ENCODE peak calls at places on chromosomes 4 and X, in seven cellular contexts. E, N, I, P, L, M and T are unnamed samples.

GRCh38 chr4:101977096-101977495 is 186.6 kb downstream of the BANK1 start:
- DNase-seq in P (no peak), N (no peak), M (no peak), I (no peak), E (peak; percentile 98), L (no peak), T (no peak)

GRCh38 chr4:38226170-38226569 is 266.0 kb downstream of the PTTG2 start:
- DNase-seq in M (no peak), E (no peak), N (no peak), L (no peak), I (no peak), P (no peak), T (no peak)

GRCh38 chr4:173025131-173025530 is 143.5 kb upstream of the GALNT7 start:
- DNase-seq in M (no peak), P (no peak), N (no peak), L (peak; percentile 56), I (peak; percentile 58), E (peak; percentile 91), T (peak; percentile 81)

GRCh38 chrX:54865208-54865607 is 55.4 kb upstream of the TRO start:
- DNase-seq in E (no peak), N (no peak), I (no peak), M (no peak), P (no peak), L (no peak), T (no peak)

GRCh38 chrX:1673337-1673736 is 58.5 kb downstream of the ASMT start:
- DNase-seq in I (peak; percentile 25), L (peak; percentile 19), M (no peak), E (peak; percentile 42), N (peak; percentile 34), P (no peak), T (peak; percentile 26)

GRCh38 chrX:119168104-119168503 is 40.5 kb upstream of the KIAA1210 start:
- DNase-seq in P (no peak), E (no peak), N (no peak), I (no peak), L (no peak), M (no peak), T (no peak)

GRCh38 chrX:45445745-45446412 is 245.2 kb upstream of the DIPK2B start:
- DNase-seq in E (peak; percentile 66), L (no peak), M (no peak), I (no peak), P (no peak), N (no peak), T (peak; percentile 50)

GRCh38 chrX:73214366-73215094 is at the start of gene NAP1L2:
- DNase-seq in N (no peak), I (peak; percentile 86), P (peak; percentile 36), M (peak; percentile 14), E (peak; percentile 8), L (no peak), T (no peak)

GRCh38 chr4:6239968-6240367 is 29.7 kb upstream of the WFS1 start:
- DNase-seq in L (no peak), P (peak; percentile 25), N (no peak), I (no peak), M (no peak), E (no peak), T (no peak)

GRCh38 chr4:6584865-6585264 is 9.9 kb downstream of the MAN2B2 start:
- DNase-seq in E (no peak), N (no peak), P (no peak), I (no peak), L (no peak), M (no peak), T (no peak)

GRCh38 chr4:4866124-4866832 is 6.8 kb downstream of the MSX1 start:
- DNase-seq in E (no peak), L (no peak), N (no peak), I (no peak), P (no peak), M (no peak), T (no peak)

GRCh38 chr4:152998861-152999260 is 62.7 kb downstream of the FHDC1 start:
- DNase-seq in M (no peak), L (no peak), E (no peak), N (no peak), I (no peak), P (no peak), T (no peak)
- H3K27me3 ChIP-seq in M (peaks cover 62% of the 10 kb centered on the region), L (peaks cover 32% of the 10 kb centered on the region), E (peaks cover 76% of the 10 kb centered on the region), N (no peaks in the 10 kb centered on the region), I (no peaks in the 10 kb centered on the region), P (no peaks in the 10 kb centered on the region), T (no peaks in the 10 kb centered on the region)

DNA sequence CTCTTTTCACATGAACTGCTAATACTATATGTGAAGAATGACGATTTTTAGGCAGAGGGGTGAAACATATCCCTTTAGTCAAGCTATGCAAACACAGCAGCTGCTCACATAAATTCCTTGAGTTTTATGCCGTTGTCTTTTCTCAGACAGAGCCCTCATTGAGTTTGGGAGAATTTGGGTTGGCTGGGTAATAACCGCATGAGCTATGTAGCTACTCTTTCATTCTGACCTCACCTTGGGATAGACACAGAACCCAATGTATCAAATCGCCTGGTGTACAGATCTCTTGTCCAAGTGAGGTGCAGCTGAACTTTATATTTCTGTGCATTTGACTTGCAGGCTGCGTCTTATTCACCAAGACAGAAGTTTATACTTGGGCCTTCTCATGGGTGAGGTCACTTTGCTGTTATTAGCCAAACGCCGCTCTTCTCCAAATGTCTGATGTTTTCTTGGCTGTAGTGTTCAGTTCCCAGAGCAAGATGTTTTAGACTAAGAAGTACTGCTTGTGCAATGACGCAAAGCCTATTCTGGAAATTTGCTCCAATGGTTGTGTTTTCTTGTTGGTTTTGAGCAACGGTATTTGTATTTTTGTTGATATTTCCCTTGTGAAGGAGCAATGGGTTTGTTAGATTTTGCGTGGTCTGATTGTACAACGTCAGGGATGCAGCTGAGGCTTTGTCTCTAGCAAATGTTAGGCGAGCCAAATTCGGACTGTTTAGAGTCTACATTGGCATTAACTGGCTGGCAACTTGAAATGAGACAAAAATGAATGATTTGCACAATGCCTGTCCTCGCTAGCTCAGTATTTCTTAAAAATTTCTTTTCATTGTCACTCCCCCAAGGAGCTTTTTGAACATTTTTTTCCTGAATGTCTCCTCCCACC is 11.2 kb upstream of the SPARCL1 start:
- DNase-seq in I (no peak), L (no peak), E (no peak), P (no peak), M (no peak), N (no peak), T (no peak)
- H3K4me1 ChIP-seq in I (no peaks in the 10 kb centered on the region), L (no peaks in the 10 kb centered on the region), E (peaks cover 7% of the 10 kb centered on the region), P (no peaks in the 10 kb centered on the region), M (peaks cover 31% of the 10 kb centered on the region), N (peaks cover 5% of the 10 kb centered on the region), T (peaks cover 2% of the 10 kb centered on the region)

DNA sequence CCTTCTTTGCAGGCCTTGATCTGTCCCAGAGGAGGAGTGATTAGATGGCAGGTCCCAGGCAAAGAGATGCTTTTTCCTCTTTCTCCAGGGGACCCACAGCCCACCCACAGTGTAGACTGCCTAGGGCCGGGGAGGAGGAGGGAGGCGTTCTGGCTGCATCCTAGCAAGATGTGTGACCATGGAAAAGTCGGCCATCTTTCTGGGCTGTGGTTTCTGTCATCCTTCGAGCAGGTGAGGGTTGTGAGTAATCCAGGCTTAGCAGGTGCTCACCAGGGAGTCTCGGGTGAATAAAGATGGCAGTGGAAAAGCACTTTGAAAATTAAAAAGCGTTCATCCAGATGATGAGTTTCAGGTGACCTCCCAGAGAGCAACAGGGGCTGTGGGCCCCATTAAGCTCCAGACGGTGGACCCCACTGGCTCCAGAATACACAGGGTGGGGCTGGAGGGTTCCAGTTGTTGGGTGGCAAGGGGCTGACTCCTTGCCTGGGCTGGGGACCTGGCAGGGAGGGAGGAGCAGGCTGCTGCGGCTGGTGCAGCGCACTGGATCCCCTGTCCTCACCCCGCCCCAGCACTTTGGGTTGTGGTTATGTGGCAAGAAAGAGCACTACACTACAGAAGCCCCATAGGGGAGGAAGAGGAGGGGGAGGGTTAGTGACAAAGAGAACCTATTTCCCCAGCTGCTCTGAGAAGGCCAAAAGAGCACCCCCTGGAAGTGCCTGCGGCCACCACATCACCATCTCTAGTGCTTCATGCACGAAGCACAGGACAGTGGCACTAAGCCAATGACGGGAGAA is 23.7 kb downstream of the ELF4 start:
- DNase-seq in N (no peak), L (no peak), I (no peak), P (peak; percentile 68), E (no peak), M (no peak), T (peak; percentile 45)
- H3K27me3 ChIP-seq in N (no peaks in the 10 kb centered on the region), L (no peaks in the 10 kb centered on the region), I (no peaks in the 10 kb centered on the region), P (no peaks in the 10 kb centered on the region), E (no peaks in the 10 kb centered on the region), M (no peaks in the 10 kb centered on the region), T (no peaks in the 10 kb centered on the region)

DNA sequence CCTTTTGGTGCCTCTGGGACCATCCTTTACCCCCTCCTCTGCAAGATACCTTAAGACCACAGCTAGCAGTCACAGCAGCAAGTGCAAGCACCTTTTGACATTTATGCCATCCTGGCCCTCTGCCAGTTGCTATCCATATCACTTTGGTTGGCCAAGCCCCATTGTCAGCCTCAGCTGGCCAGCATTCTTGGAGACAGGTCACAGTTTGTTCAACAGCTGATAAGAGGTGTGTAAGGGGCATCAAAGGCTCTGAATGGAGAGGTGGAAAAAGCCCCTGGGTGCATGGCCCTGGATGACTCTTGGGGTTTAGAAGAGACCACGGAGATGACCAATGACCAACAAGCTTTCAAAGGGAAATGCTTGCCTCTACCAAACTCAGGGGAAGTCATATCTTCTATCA is 133.6 kb upstream of the MAMLD1 start:
- DNase-seq in E (no peak), N (no peak), P (no peak), M (no peak), I (no peak), L (no peak), T (no peak)
- H3K4me1 ChIP-seq in E (no peaks in the 10 kb centered on the region), N (no peaks in the 10 kb centered on the region), P (no peaks in the 10 kb centered on the region), M (no peaks in the 10 kb centered on the region), I (no peaks in the 10 kb centered on the region), L (no peaks in the 10 kb centered on the region), T (no peaks in the 10 kb centered on the region)

GRCh38 chrX:16874458-16875095 is 4.4 kb upstream of the RBBP7 start:
- DNase-seq in N (no peak), P (no peak), E (no peak), I (no peak), L (no peak), M (no peak), T (no peak)
- H3K27me3 ChIP-seq in N (no peaks in the 10 kb centered on the region), P (no peaks in the 10 kb centered on the region), E (peaks cover 12% of the 10 kb centered on the region), I (no peaks in the 10 kb centered on the region), L (no peaks in the 10 kb centered on the region), M (no peaks in the 10 kb centered on the region), T (no peaks in the 10 kb centered on the region)

DNA sequence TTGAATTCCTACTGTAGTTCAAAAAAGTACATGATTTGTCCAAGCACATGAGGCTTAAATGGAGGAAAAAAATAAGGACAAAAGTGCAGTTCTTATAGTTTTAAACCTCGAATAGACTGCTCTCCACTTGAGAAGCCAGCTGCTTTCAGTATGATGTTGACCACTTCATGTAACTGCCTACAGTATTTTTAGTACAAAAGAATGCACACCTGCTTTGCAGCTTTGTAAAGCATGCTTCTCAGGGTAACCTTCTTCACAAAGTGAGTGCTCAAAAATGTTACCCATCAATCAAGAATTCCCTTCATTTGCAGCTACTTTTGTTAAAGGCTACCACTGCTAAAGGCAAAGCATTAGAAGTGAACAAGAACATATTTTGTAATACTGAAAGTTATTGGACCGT is 83.4 kb upstream of the FAM47B start:
- DNase-seq in L (no peak), I (peak; percentile 73), N (no peak), E (no peak), P (no peak), M (no peak), T (no peak)
- H3K4me1 ChIP-seq in L (no peaks in the 10 kb centered on the region), I (peaks cover 12% of the 10 kb centered on the region), N (no peaks in the 10 kb centered on the region), E (peaks cover 4% of the 10 kb centered on the region), P (no peaks in the 10 kb centered on the region), M (no peaks in the 10 kb centered on the region), T (no peaks in the 10 kb centered on the region)

GRCh38 chrX:384861-385260 is 1.8 kb downstream of the PPP2R3B start:
- DNase-seq in I (no peak), M (no peak), L (no peak), E (no peak), N (no peak), P (no peak), T (no peak)
- H3K27me3 ChIP-seq in I (no peaks in the 10 kb centered on the region), M (no peaks in the 10 kb centered on the region), L (no peaks in the 10 kb centered on the region), E (no peaks in the 10 kb centered on the region), N (no peaks in the 10 kb centered on the region), P (no peaks in the 10 kb centered on the region), T (no peaks in the 10 kb centered on the region)

GRCh38 chrX:130083107-130083490 is 27.2 kb downstream of the ELF4 start:
- DNase-seq in E (no peak), M (no peak), I (no peak), N (no peak), L (peak; percentile 49), P (no peak), T (no peak)
- H3K4me1 ChIP-seq in E (peaks cover 18% of the 10 kb centered on the region), M (peaks cover 41% of the 10 kb centered on the region), I (peaks cover 42% of the 10 kb centered on the region), N (peaks cover 51% of the 10 kb centered on the region), L (peaks cover 61% of the 10 kb centered on the region), P (peaks cover 49% of the 10 kb centered on the region), T (peaks cover 3% of the 10 kb centered on the region)